ENCODE peak calls at places on chromosomes 11 and 22, in nine cellular contexts. One of them, this sample, is unnamed.

GRCh38 chr22:37483594-37484114 is 2.5 kb downstream of the MFNG start:
- DNase-seq in esophagus muscularis mucosa: no peak
- DNase-seq in astrocyte of the cerebellum: no peak
- DNase-seq in Peyer's patch: no peak
- DNase-seq in breast epithelium: no peak
- DNase-seq in heart left ventricle: no peak
- DNase-seq in HCT116: no peak
- DNase-seq in neural progenitor cell: no peak
- DNase-seq in fibroblast of pulmonary artery: no peak
- DNase-seq in this sample: no peak

GRCh38 chr22:30074994-30075393 is 5.3 kb upstream of the HORMAD2 start:
- DNase-seq in fibroblast of pulmonary artery: no peak
- DNase-seq in neural progenitor cell: no peak
- DNase-seq in HCT116: no peak
- DNase-seq in breast epithelium: no peak
- DNase-seq in heart left ventricle: no peak
- DNase-seq in Peyer's patch: no peak
- DNase-seq in esophagus muscularis mucosa: no peak
- DNase-seq in astrocyte of the cerebellum: no peak
- DNase-seq in this sample: no peak

GRCh38 chr11:33772300-33772699 is 2.0 kb downstream of the FBXO3 start:
- DNase-seq in esophagus muscularis mucosa: no peak
- DNase-seq in breast epithelium: no peak
- DNase-seq in neural progenitor cell: no peak
- DNase-seq in Peyer's patch: no peak
- DNase-seq in fibroblast of pulmonary artery: no peak
- DNase-seq in heart left ventricle: no peak
- DNase-seq in HCT116: no peak
- DNase-seq in astrocyte of the cerebellum: no peak
- DNase-seq in this sample: no peak

GRCh38 chr11:116194156-116194904 is 578.5 kb downstream of the BUD13 start:
- DNase-seq in neural progenitor cell: no peak
- DNase-seq in astrocyte of the cerebellum: no peak
- DNase-seq in HCT116: no peak
- DNase-seq in Peyer's patch: no peak
- DNase-seq in breast epithelium: no peak
- DNase-seq in heart left ventricle: no peak
- DNase-seq in esophagus muscularis mucosa: no peak
- DNase-seq in fibroblast of pulmonary artery: no peak
- DNase-seq in this sample: no peak

GRCh38 chr11:73236879-73237278 is 18.8 kb downstream of the P2RY2 start:
- DNase-seq in heart left ventricle: peak
- DNase-seq in HCT116: peak
- DNase-seq in breast epithelium: no peak
- DNase-seq in astrocyte of the cerebellum: no peak
- DNase-seq in Peyer's patch: peak
- DNase-seq in neural progenitor cell: peak
- DNase-seq in esophagus muscularis mucosa: no peak
- DNase-seq in fibroblast of pulmonary artery: peak
- DNase-seq in this sample: no peak

GRCh38 chr11:131612576-131612975 is 242.2 kb downstream of the NTM start:
- DNase-seq in esophagus muscularis mucosa: no peak
- DNase-seq in heart left ventricle: peak
- DNase-seq in breast epithelium: no peak
- DNase-seq in neural progenitor cell: no peak
- DNase-seq in HCT116: no peak
- DNase-seq in Peyer's patch: no peak
- DNase-seq in fibroblast of pulmonary artery: no peak
- DNase-seq in astrocyte of the cerebellum: no peak
- DNase-seq in this sample: no peak

GRCh38 chr22:27238935-27239510 is 562.5 kb downstream of the MN1 start:
- DNase-seq in breast epithelium: peak
- DNase-seq in esophagus muscularis mucosa: no peak
- DNase-seq in fibroblast of pulmonary artery: peak
- DNase-seq in Peyer's patch: no peak
- DNase-seq in HCT116: no peak
- DNase-seq in heart left ventricle: peak
- DNase-seq in astrocyte of the cerebellum: peak
- DNase-seq in neural progenitor cell: no peak
- DNase-seq in this sample: no peak

GRCh38 chr11:33907419-33907818 is 15.5 kb upstream of the LMO2 start:
- DNase-seq in astrocyte of the cerebellum: no peak
- DNase-seq in HCT116: no peak
- DNase-seq in fibroblast of pulmonary artery: no peak
- DNase-seq in Peyer's patch: no peak
- DNase-seq in breast epithelium: no peak
- DNase-seq in neural progenitor cell: no peak
- DNase-seq in heart left ventricle: no peak
- DNase-seq in esophagus muscularis mucosa: no peak
- DNase-seq in this sample: no peak

GRCh38 chr11:106466441-106467190 is 389.2 kb downstream of the AASDHPPT start:
- DNase-seq in neural progenitor cell: peak
- DNase-seq in breast epithelium: no peak
- DNase-seq in esophagus muscularis mucosa: no peak
- DNase-seq in Peyer's patch: no peak
- DNase-seq in astrocyte of the cerebellum: peak
- DNase-seq in heart left ventricle: no peak
- DNase-seq in HCT116: no peak
- DNase-seq in fibroblast of pulmonary artery: peak
- DNase-seq in this sample: no peak

GRCh38 chr11:76380161-76380976 is 563 bp downstream of the THAP12 start:
- DNase-seq in breast epithelium: no peak
- DNase-seq in HCT116: no peak
- DNase-seq in heart left ventricle: peak
- DNase-seq in neural progenitor cell: no peak
- DNase-seq in Peyer's patch: peak
- DNase-seq in esophagus muscularis mucosa: no peak
- DNase-seq in fibroblast of pulmonary artery: peak
- DNase-seq in astrocyte of the cerebellum: no peak
- DNase-seq in this sample: no peak
- TF ChIP-seq CTCF in breast epithelium: no peak
- TF ChIP-seq CTCF in HCT116: no peak
- TF ChIP-seq CTCF in heart left ventricle: no peak
- TF ChIP-seq CTCF in neural progenitor cell: no peak
- TF ChIP-seq CTCF in Peyer's patch: no peak
- TF ChIP-seq CTCF in esophagus muscularis mucosa: no peak
- TF ChIP-seq CTCF in fibroblast of pulmonary artery: no peak
- TF ChIP-seq CTCF in astrocyte of the cerebellum: no peak
- TF ChIP-seq CTCF in this sample: no peak

DNA sequence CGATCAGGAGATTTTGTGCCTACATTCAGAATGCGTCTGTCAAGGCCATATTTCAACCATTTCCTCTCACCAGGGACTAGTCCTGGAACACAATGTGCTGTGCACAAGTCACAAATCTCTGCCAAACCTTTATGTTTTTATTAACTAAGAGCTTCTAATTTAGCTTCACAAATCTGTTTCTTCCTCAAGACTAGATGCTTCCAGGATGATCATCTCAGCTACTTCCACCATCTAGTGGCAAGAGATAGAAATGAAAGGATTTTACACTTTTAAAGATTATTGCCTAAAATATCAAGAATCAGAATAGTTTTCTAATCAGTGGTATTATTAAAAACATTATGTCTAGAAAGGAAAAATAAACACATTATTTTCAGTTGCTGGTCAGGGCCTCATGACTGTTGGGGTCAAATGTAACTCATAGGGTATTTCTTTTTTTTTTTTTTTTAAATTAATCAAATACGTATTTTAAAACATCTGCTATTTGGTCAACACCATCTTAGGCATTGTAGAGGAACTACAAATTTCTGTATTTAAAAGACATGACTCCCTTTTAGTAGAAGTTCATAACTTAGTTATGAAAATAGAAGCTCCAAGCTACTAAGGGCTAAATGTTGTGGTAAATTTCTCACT is 1102.6 kb downstream of the DLG2 start:
- DNase-seq in esophagus muscularis mucosa: no peak
- DNase-seq in Peyer's patch: no peak
- DNase-seq in neural progenitor cell: peak
- DNase-seq in heart left ventricle: no peak
- DNase-seq in breast epithelium: no peak
- DNase-seq in HCT116: no peak
- DNase-seq in fibroblast of pulmonary artery: peak
- DNase-seq in astrocyte of the cerebellum: peak
- DNase-seq in this sample: no peak
- TF ChIP-seq CTCF in esophagus muscularis mucosa: peak
- TF ChIP-seq CTCF in Peyer's patch: no peak
- TF ChIP-seq CTCF in neural progenitor cell: peak
- TF ChIP-seq CTCF in heart left ventricle: peak
- TF ChIP-seq CTCF in breast epithelium: peak
- TF ChIP-seq CTCF in HCT116: peak
- TF ChIP-seq CTCF in fibroblast of pulmonary artery: peak
- TF ChIP-seq CTCF in astrocyte of the cerebellum: peak
- TF ChIP-seq CTCF in this sample: peak

DNA sequence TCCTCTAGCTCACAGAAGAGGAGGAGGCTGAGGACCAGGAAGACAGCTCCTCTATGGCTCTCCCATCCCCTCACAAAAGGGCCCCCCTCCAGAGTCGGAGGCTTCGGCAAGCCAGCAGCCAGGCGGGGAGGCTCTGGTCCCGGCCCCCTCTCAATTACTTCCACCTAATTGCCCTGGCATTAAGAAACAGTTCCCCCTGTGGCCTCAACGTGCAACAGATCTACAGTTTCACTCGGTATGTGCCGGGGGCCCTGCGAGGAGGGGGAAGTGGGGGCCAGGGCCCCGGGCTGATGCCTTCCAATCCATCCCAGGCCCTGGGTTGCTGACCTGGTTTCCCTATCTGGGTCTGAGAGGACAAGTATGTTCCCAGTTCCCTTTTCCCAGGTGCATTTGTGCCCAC is 7.9 kb downstream of the FOXR1 start:
- DNase-seq in Peyer's patch: no peak
- DNase-seq in esophagus muscularis mucosa: no peak
- DNase-seq in HCT116: no peak
- DNase-seq in astrocyte of the cerebellum: no peak
- DNase-seq in breast epithelium: no peak
- DNase-seq in fibroblast of pulmonary artery: no peak
- DNase-seq in neural progenitor cell: peak
- DNase-seq in heart left ventricle: no peak
- DNase-seq in this sample: no peak
- TF ChIP-seq CTCF in Peyer's patch: no peak
- TF ChIP-seq CTCF in esophagus muscularis mucosa: no peak
- TF ChIP-seq CTCF in HCT116: no peak
- TF ChIP-seq CTCF in astrocyte of the cerebellum: no peak
- TF ChIP-seq CTCF in breast epithelium: no peak
- TF ChIP-seq CTCF in fibroblast of pulmonary artery: no peak
- TF ChIP-seq CTCF in neural progenitor cell: peak
- TF ChIP-seq CTCF in heart left ventricle: no peak
- TF ChIP-seq CTCF in this sample: no peak

DNA sequence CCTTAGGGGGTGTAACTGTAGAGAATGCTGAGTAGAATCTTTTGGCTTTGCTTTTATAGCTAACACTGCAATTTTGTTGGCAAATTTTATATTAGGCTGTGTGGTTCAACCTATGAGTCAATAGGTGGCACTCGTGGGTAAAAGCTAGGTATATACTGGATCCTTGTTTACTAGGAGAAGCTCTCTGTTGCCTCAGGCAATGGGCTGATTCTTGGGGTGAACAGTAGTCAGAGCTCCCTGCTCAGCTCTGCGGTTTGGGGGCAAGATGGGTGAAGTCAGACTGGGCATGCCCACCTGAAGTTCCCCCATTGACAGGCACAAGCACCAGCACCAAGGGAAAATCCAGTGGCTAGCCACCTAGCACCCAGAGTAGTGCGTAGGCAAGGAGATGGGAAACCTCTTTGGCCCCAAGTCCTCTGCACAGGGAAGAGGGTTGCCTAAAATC is 238.7 kb downstream of the FAM181B start:
- DNase-seq in fibroblast of pulmonary artery: no peak
- DNase-seq in breast epithelium: no peak
- DNase-seq in Peyer's patch: no peak
- DNase-seq in esophagus muscularis mucosa: no peak
- DNase-seq in HCT116: no peak
- DNase-seq in heart left ventricle: no peak
- DNase-seq in astrocyte of the cerebellum: no peak
- DNase-seq in neural progenitor cell: peak
- DNase-seq in this sample: peak
- TF ChIP-seq CTCF in fibroblast of pulmonary artery: no peak
- TF ChIP-seq CTCF in breast epithelium: no peak
- TF ChIP-seq CTCF in Peyer's patch: peak
- TF ChIP-seq CTCF in esophagus muscularis mucosa: no peak
- TF ChIP-seq CTCF in HCT116: no peak
- TF ChIP-seq CTCF in heart left ventricle: no peak
- TF ChIP-seq CTCF in astrocyte of the cerebellum: no peak
- TF ChIP-seq CTCF in neural progenitor cell: peak
- TF ChIP-seq CTCF in this sample: peak

DNA sequence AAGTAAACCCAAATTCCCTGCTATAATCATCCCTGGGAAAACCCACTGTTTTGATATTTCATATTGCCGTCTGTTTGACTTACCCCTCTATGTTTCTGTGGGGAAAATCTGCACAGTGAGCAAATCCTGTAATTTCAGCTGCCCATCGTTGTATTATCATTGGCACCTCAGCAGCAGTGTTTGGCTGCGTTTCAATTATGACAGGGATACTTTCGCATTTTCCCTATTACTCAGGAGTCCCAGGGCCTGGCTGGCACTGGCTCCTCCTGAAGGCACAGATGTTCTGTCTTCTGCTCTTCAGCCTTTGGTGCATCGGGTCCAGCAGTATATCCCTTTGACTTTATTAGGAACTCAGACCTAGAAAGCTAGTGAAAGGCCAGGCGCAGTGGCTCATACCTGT is 12.2 kb upstream of the MMP12 start:
- DNase-seq in neural progenitor cell: no peak
- DNase-seq in esophagus muscularis mucosa: no peak
- DNase-seq in heart left ventricle: no peak
- DNase-seq in astrocyte of the cerebellum: peak
- DNase-seq in HCT116: no peak
- DNase-seq in fibroblast of pulmonary artery: no peak
- DNase-seq in breast epithelium: no peak
- DNase-seq in Peyer's patch: no peak
- DNase-seq in this sample: no peak
- TF ChIP-seq CTCF in neural progenitor cell: no peak
- TF ChIP-seq CTCF in esophagus muscularis mucosa: no peak
- TF ChIP-seq CTCF in heart left ventricle: no peak
- TF ChIP-seq CTCF in astrocyte of the cerebellum: no peak
- TF ChIP-seq CTCF in HCT116: no peak
- TF ChIP-seq CTCF in fibroblast of pulmonary artery: no peak
- TF ChIP-seq CTCF in breast epithelium: no peak
- TF ChIP-seq CTCF in Peyer's patch: no peak
- TF ChIP-seq CTCF in this sample: no peak

This sample was measured in LNCaP clone FGC.